ENCODE peak calls at places on chromosome 10, in ten cellular contexts. C is esophagus muscularis mucosa, R is spleen, T is neuronal stem cell, S is body of pancreas, H is GM06990, D is lung, O is psoas muscle, I is BE2C, U is GM12878. L is an unnamed sample.

GRCh38 chr10:28503114-28503513 is 29.8 kb upstream of the WAC start:
- DNase-seq in O (no peak), D (peak; percentile 31), C (no peak), S (peak; percentile 51), I (peak; percentile 51), T (no peak), H (no peak), R (no peak), U (no peak), L (no peak)

GRCh38 chr10:289581-289980 is 154.3 kb downstream of the ZMYND11 start:
- DNase-seq in O (no peak), T (no peak), S (no peak), C (no peak), D (no peak), H (no peak), I (no peak), U (no peak), R (peak; percentile 64), L (no peak)

GRCh38 chr10:16626697-16627096 is 105.0 kb upstream of the C1QL3 start:
- DNase-seq in I (no peak), R (no peak), C (no peak), S (no peak), U (no peak), T (peak; percentile 4), D (no peak), H (no peak), O (no peak), L (no peak)

GRCh38 chr10:121879476-121879875 is 48.4 kb downstream of the ATE1 start:
- DNase-seq in S (no peak), H (no peak), R (no peak), T (no peak), I (no peak), U (no peak), D (no peak), O (no peak), C (no peak), L (no peak)

GRCh38 chr10:93680414-93681047 is 21.9 kb downstream of the FRA10AC1 start:
- DNase-seq in U (no peak), S (no peak), R (no peak), H (no peak), C (no peak), O (no peak), D (no peak), T (peak; percentile 20), I (no peak), L (no peak)

GRCh38 chr10:7887417-7887816 is 69.1 kb downstream of the TAF3 start:
- DNase-seq in O (no peak), R (no peak), H (no peak), D (no peak), T (no peak), U (no peak), C (no peak), S (no peak), I (no peak), L (no peak)

GRCh38 chr10:49667991-49668390 is 11.5 kb upstream of the C10orf53 start:
- DNase-seq in S (no peak), O (no peak), D (no peak), C (peak; percentile 64), R (no peak), H (no peak), I (no peak), U (no peak), T (no peak), L (no peak)

GRCh38 chr10:29590598-29591415 is 44.0 kb downstream of the SVIL start:
- DNase-seq in O (no peak), D (peak; percentile 26), R (no peak), C (peak; percentile 70), H (no peak), S (no peak), T (peak; percentile 51), U (no peak), I (no peak), L (peak; percentile 45)

GRCh38 chr10:102122450-102122849 is 2.3 kb upstream of the LDB1 start:
- DNase-seq in R (no peak), O (no peak), U (no peak), I (no peak), H (no peak), T (no peak), D (no peak), C (no peak), S (no peak), L (no peak)
- H3K4me3 ChIP-seq in R (no peak overlapping the region), O (no peak overlapping the region), U (no peak overlapping the region), I (no peak overlapping the region), H (no peak overlapping the region), T (no peak overlapping the region), D (no peak overlapping the region), C (no peak overlapping the region), S (no peak overlapping the region), L (no peak overlapping the region)

DNA sequence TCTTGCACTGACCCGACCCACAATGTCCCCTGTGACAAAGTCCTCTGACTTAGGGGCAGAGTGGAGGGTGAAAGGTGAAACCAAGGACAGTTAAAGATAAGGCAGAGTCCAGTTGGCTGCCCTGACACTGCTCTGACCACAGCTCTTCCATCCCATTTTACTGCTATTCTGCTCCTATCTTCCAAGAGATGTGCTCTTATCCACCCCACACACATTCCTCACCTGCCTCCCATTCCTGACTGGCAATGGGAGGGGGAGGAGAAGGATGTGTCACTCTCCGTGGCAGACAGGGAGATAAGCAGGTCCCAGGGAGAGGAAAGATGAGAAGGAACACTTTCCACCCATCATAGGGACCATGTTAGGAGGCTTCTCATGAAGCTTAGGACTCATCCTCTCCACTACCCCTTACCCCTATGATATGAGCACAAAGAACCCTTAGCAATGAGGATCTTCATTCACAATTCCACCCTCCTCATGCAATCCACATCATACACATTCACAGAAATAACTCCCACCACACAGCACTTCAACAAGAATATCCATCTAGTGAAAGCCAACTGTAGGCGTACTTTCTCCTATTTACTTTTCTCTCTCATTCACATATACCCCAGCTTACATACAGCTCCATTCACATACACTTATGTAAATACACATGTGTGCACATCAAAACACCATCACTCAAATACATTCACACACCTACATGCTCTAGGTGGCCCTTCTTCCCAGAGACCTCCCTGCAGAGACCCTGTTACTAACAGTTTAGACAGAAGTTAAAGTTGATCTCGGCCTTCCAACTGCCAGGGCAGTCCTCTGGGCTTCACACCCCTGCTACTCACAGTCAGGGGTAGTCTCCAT is 6.6 kb downstream of the SYNPO2L start:
- DNase-seq in I (no peak), T (no peak), C (no peak), O (no peak), D (no peak), H (no peak), S (no peak), U (no peak), R (no peak), L (no peak)
- H3K4me3 ChIP-seq in I (no peak overlapping the region), T (no peak overlapping the region), C (no peak overlapping the region), O (peak overlapping the region; percentile 73), D (no peak overlapping the region), H (no peak overlapping the region), S (no peak overlapping the region), U (no peak overlapping the region), R (no peak overlapping the region), L (peak overlapping the region; percentile 13)

GRCh38 chr10:127923646-127924045 is 16.7 kb downstream of the PTPRE start:
- DNase-seq in S (no peak), U (no peak), H (no peak), D (no peak), O (no peak), I (no peak), C (no peak), R (no peak), T (no peak), L (no peak)

GRCh38 chr10:127925471-127926207 is 18.7 kb downstream of the PTPRE start:
- DNase-seq in O (no peak), H (no peak), U (no peak), S (no peak), C (no peak), D (no peak), T (no peak), I (no peak), R (no peak), L (no peak)

GRCh38 chr10:127926455-127926854 is 19.6 kb downstream of the PTPRE start:
- DNase-seq in R (no peak), D (no peak), U (no peak), T (no peak), O (no peak), C (no peak), I (no peak), H (no peak), S (peak; percentile 22), L (no peak)

GRCh38 chr10:127932521-127933270 is 25.8 kb downstream of the PTPRE start:
- DNase-seq in O (no peak), S (no peak), R (no peak), H (no peak), C (no peak), T (no peak), U (no peak), I (no peak), D (no peak), L (no peak)

GRCh38 chr10:127928021-127928806 is 21.3 kb downstream of the PTPRE start:
- DNase-seq in I (no peak), C (no peak), U (no peak), R (no peak), D (no peak), O (no peak), T (no peak), H (no peak), S (no peak), L (no peak)
- H3K4me3 ChIP-seq in I (no peak overlapping the region), C (no peak overlapping the region), U (no peak overlapping the region), R (no peak overlapping the region), D (no peak overlapping the region), O (no peak overlapping the region), T (no peak overlapping the region), H (no peak overlapping the region), S (no peak overlapping the region), L (no peak overlapping the region)

GRCh38 chr10:124740374-124741280 is 3.6 kb downstream of the FAM53B start:
- DNase-seq in U (no peak), S (peak; percentile 67), C (no peak), D (peak; percentile 54), I (no peak), T (peak; percentile 46), R (peak; percentile 92), O (peak; percentile 77), H (peak; percentile 65), L (no peak)

GRCh38 chr10:124739996-124740373 is 4.2 kb downstream of the FAM53B start:
- DNase-seq in D (peak; percentile 20), U (no peak), R (no peak), I (no peak), O (no peak), S (no peak), H (no peak), C (no peak), T (no peak), L (no peak)

GRCh38 chr10:124741922-124742417 is 2.2 kb downstream of the FAM53B start:
- DNase-seq in S (no peak), C (no peak), T (no peak), D (peak; percentile 29), O (peak; percentile 19), U (no peak), H (no peak), R (peak; percentile 51), I (peak; percentile 37), L (no peak)

GRCh38 chr10:124742418-124743187 is 1.6 kb downstream of the FAM53B start:
- DNase-seq in T (no peak), O (peak; percentile 24), H (no peak), R (peak; percentile 85), C (no peak), D (peak; percentile 32), I (peak; percentile 39), U (no peak), S (no peak), L (no peak)

DNA sequence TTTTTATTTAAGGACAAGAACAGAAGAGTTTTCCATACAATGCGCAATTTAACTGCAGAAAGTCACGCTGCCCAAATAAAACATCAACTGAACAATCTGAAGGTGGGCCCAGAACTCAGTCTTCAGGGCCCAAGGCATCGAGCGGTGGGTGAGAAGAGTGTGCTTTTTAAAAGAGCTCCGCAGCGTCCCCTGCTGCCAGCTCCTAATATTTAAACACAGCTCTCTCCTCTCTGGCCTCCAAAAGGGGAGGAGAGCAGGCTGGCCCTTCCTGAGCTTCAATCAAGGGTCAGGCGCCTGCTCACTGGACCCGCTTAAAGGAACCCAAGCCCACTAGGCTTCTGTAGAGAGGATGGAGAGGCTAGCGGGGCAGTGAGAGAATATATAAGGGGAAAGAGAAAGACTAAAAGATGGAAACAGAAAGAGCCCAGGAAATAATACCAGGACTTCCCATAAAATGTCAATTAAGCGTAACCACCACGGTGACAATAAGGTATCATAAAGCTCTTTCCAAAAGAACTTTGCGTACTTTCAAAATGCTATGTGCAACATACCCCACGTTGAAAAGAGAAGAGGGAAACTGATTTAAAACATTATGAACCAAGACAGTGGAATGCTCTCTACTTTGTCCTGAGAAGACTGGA is 2.8 kb downstream of the FAM53B start:
- DNase-seq in S (peak; percentile 86), T (peak; percentile 79), D (peak; percentile 82), U (no peak), I (peak; percentile 78), O (peak; percentile 84), C (no peak), H (peak; percentile 61), R (peak; percentile 91), L (no peak)
- H3K4me3 ChIP-seq in S (no peak overlapping the region), T (no peak overlapping the region), D (no peak overlapping the region), U (peak overlapping the region; percentile 84), I (peak overlapping the region; percentile 25), O (peak overlapping the region; percentile 84), C (peak overlapping the region; percentile 79), H (peak overlapping the region; percentile 79), R (peak overlapping the region; percentile 80), L (no peak overlapping the region)